ENCODE peak calls at places on chromosomes 5 and 9, in four cellular contexts. H, F, T and B are unnamed samples.

GRCh38 chr5:55533806-55534435 is 843 bp downstream of the PLPP1 start:
- DNase-seq in F (peak), H (peak), T (peak), B (no peak)

GRCh38 chr5:92019376-92019990 is 636.4 kb upstream of the ARRDC3 start:
- DNase-seq in T (peak), F (no peak), H (peak), B (no peak)

GRCh38 chr5:119288364-119289047 is 67.3 kb upstream of the TNFAIP8 start:
- DNase-seq in H (peak), F (peak), T (peak), B (no peak)

GRCh38 chr5:33807771-33808170 is 84.0 kb downstream of the ADAMTS12 start:
- DNase-seq in F (no peak), H (no peak), T (no peak), B (no peak)

GRCh38 chr5:172577510-172577909 is 63.6 kb upstream of the NEURL1B start:
- DNase-seq in T (no peak), F (no peak), H (no peak), B (no peak)

GRCh38 chr5:168443950-168444700 is 42.1 kb upstream of the RARS1 start:
- DNase-seq in H (no peak), F (no peak), T (peak), B (no peak)

GRCh38 chr9:112548836-112549235 is 62.2 kb downstream of the KIAA1958 start:
- DNase-seq in F (no peak), T (no peak), H (no peak), B (no peak)

GRCh38 chr9:136303825-136304416 is at the start of gene CCDC187:
- DNase-seq in F (no peak), T (no peak), H (no peak), B (no peak)

GRCh38 chr5:55437452-55437851 is 97.3 kb downstream of the PLPP1 start:
- DNase-seq in F (no peak), H (no peak), T (peak), B (no peak)

GRCh38 chr9:128992995-128993394 is 35.1 kb downstream of the SH3GLB2 start:
- DNase-seq in H (no peak), T (peak), F (peak), B (no peak)

GRCh38 chr5:17305964-17306725 is 88.7 kb downstream of the BASP1 start:
- DNase-seq in F (no peak), H (peak), T (peak), B (no peak)

GRCh38 chr5:103706939-103707682 is 144.5 kb upstream of the NUDT12 start:
- DNase-seq in T (no peak), F (no peak), H (no peak), B (no peak)

GRCh38 chr9:109206670-109207069 is 39.6 kb upstream of the FRRS1L start:
- DNase-seq in T (peak), F (peak), H (no peak), B (peak)

GRCh38 chr5:153153086-153153485 is 337.4 kb upstream of the GRIA1 start:
- DNase-seq in F (no peak), T (peak), H (no peak), B (no peak)